ENCODE peak calls at places on chromosome 14, in four cellular contexts. G, M, L and S are unnamed samples.
A peak's percentile ranks its signal among the peaks of the same experiment; 100 is the strongest.

GRCh38 chr14:68687746-68688145 is 105.1 kb downstream of the ZFP36L1 start:
- DNase-seq in G (no peak), M (no peak), L (peak; percentile 17), S (peak; percentile 93)

GRCh38 chr14:54387328-54387727 is 9.5 kb upstream of the CDKN3 start:
- DNase-seq in G (no peak), M (no peak), L (no peak), S (no peak)

GRCh38 chr14:103880334-103880985 is 33.1 kb upstream of the PPP1R13B start:
- DNase-seq in G (no peak), M (peak; percentile 18), L (peak; percentile 92), S (peak; percentile 72)

GRCh38 chr14:41570415-41571155 is 36.1 kb upstream of the LRFN5 start:
- DNase-seq in G (no peak), M (no peak), L (no peak), S (no peak)

GRCh38 chr14:100037351-100037750 is 27.9 kb upstream of the EVL start:
- DNase-seq in G (no peak), M (no peak), L (no peak), S (peak; percentile 38)

GRCh38 chr14:70664698-70665447 is 23.2 kb downstream of the TTC9 start:
- DNase-seq in G (no peak), M (no peak), L (no peak), S (no peak)

GRCh38 chr14:103132381-103133212 is 9.3 kb downstream of the TNFAIP2 start:
- DNase-seq in G (no peak), M (no peak), L (peak; percentile 63), S (no peak)

GRCh38 chr14:100371773-100372172 is 48.6 kb downstream of the SLC25A47 start:
- DNase-seq in G (no peak), M (no peak), L (no peak), S (no peak)

GRCh38 chr14:88552859-88553258 is 1.9 kb downstream of the PTPN21 start:
- DNase-seq in G (no peak), M (no peak), L (no peak), S (no peak)

GRCh38 chr14:60736494-60736893 is 1.9 kb downstream of the MNAT1 start:
- DNase-seq in G (no peak), M (no peak), L (no peak), S (peak; percentile 62)

GRCh38 chr14:105929327-105930081 is 403.1 kb downstream of the TMEM121 start:
- DNase-seq in G (no peak), M (no peak), L (peak; percentile 59), S (no peak)

GRCh38 chr14:105854600-105855245 is 328.3 kb downstream of the TMEM121 start:
- DNase-seq in G (no peak), M (no peak), L (no peak), S (no peak)

GRCh38 chr14:22177870-22178269 is 411.2 kb downstream of the DAD1 start:
- DNase-seq in G (no peak), M (no peak), L (no peak), S (no peak)

GRCh38 chr14:96206461-96206860 is 1.8 kb downstream of the BDKRB2 start:
- DNase-seq in G (no peak), M (no peak), L (no peak), S (peak; percentile 40)

GRCh38 chr14:99185436-99186068 is 86.4 kb downstream of the BCL11B start:
- DNase-seq in G (no peak), M (no peak), L (no peak), S (no peak)

GRCh38 chr14:61472025-61472672 is 150.8 kb downstream of the PRKCH start:
- DNase-seq in G (peak; percentile 95), M (no peak), L (no peak), S (peak; percentile 97)

GRCh38 chr14:73491256-73491976 is 683 bp downstream of the RIOX1 start:
- DNase-seq in G (peak; percentile 8), M (no peak), L (peak; percentile 84), S (peak; percentile 59)

GRCh38 chr14:51488569-51489220 is 163.0 kb upstream of the FRMD6 start:
- DNase-seq in G (no peak), M (no peak), L (no peak), S (peak; percentile 94)

GRCh38 chr14:59253527-59253926 is 65.1 kb downstream of the DAAM1 start:
- DNase-seq in G (no peak), M (no peak), L (no peak), S (no peak)

GRCh38 chr14:100416921-100417451 is 93.8 kb downstream of the SLC25A47 start:
- DNase-seq in G (peak; percentile 23), M (no peak), L (peak; percentile 33), S (peak; percentile 48)

GRCh38 chr14:23006544-23007419 is 3.2 kb downstream of the C14orf93 start:
- DNase-seq in G (peak; percentile 95), M (peak; percentile 87), L (peak; percentile 97), S (peak; percentile 98)

GRCh38 chr14:102752239-102752847 is 24.9 kb upstream of the TRAF3 start:
- DNase-seq in G (no peak), M (no peak), L (no peak), S (no peak)

GRCh38 chr14:77025744-77026165 is 2.8 kb downstream of the IRF2BPL start:
- DNase-seq in G (no peak), M (no peak), L (peak; percentile 71), S (peak; percentile 40)

GRCh38 chr14:81625343-81625742 is 91.7 kb upstream of the SEL1L start:
- DNase-seq in G (no peak), M (no peak), L (no peak), S (peak; percentile 40)
- TF ChIP-seq CTCF in G (no peak), M (peak; percentile 58), L (peak; percentile 41), S (peak; percentile 38)

GRCh38 chr14:34436118-34436905 is 25.7 kb downstream of the SPTSSA start:
- DNase-seq in G (peak; percentile 30), M (no peak), L (no peak), S (peak; percentile 13)

GRCh38 chr14:34437729-34438080 is 24.3 kb downstream of the SPTSSA start:
- DNase-seq in G (no peak), M (no peak), L (no peak), S (no peak)

GRCh38 chr14:34436960-34437728 is 24.9 kb downstream of the SPTSSA start:
- DNase-seq in G (no peak), M (no peak), L (no peak), S (no peak)

GRCh38 chr14:34438438-34438837 is 23.6 kb downstream of the SPTSSA start:
- DNase-seq in G (no peak), M (no peak), L (no peak), S (no peak)

GRCh38 chr14:34439090-34439489 is 22.9 kb downstream of the SPTSSA start:
- DNase-seq in G (no peak), M (no peak), L (no peak), S (no peak)
- TF ChIP-seq CTCF in G (no peak), M (no peak), L (no peak), S (no peak)

GRCh38 chr14:35258420-35258819 is 33.8 kb upstream of the PSMA6 start:
- DNase-seq in G (no peak), M (no peak), L (no peak), S (no peak)

GRCh38 chr14:35257809-35258208 is 34.4 kb upstream of the PSMA6 start:
- DNase-seq in G (no peak), M (no peak), L (no peak), S (no peak)

DNA sequence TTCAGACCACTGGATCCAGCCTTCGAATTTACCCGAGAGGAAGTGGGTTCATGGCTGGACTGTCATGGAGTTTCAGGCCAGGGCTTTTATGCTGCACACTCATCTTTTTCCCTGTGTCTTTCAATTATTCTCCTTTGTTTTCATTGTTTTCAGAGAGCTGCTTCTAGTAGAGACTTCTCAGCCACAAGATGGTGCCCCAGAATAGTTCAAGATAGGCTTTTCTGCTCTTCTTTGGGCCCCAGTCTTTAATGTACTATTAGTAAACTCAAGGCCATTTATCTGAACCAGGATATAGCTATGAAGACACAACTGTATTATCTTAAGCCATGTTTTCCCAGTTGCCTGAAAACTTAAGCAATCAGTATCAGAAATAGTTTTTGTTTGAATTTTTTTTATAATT is 30.4 kb upstream of the PSMA6 start:
- DNase-seq in G (no peak), M (no peak), L (no peak), S (no peak)
- TF ChIP-seq CTCF in G (no peak), M (peak; percentile 24), L (peak; percentile 30), S (no peak)

GRCh38 chr14:50311337-50311973 is 574 bp downstream of the L2HGDH start:
- DNase-seq in G (no peak), M (no peak), L (no peak), S (no peak)
- TF ChIP-seq CTCF in G (peak; percentile 50), M (peak; percentile 55), L (peak; percentile 51), S (peak; percentile 42)